ENCODE peak calls at places on chromosomes 6 and 20, in nine cellular contexts. X, Q, C, A, Z, O, T, K and I are unnamed samples.

GRCh38 chr6:111757342-111757741 is 115.9 kb downstream of the FYN start:
- DNase-seq in Z (no peak), O (no peak), X (no peak), C (no peak), T (no peak), K (no peak), A (peak), Q (no peak), I (no peak)

GRCh38 chr20:43983359-43983758 is 68.7 kb downstream of the TOX2 start:
- DNase-seq in K (no peak), C (no peak), Q (peak), A (no peak), X (no peak), O (peak), Z (no peak), T (no peak), I (peak)

GRCh38 chr6:44301106-44301505 is 12.0 kb downstream of the AARS2 start:
- DNase-seq in A (no peak), K (no peak), T (no peak), O (no peak), Z (no peak), Q (no peak), X (no peak), C (no peak), I (no peak)

GRCh38 chr6:28683945-28684538 is 158.4 kb downstream of the GPX5 start:
- DNase-seq in K (no peak), O (no peak), C (no peak), Q (peak), X (peak), Z (peak), A (peak), T (no peak), I (no peak)

GRCh38 chr20:23507346-23507745 is 16.4 kb downstream of the CST8 start:
- DNase-seq in A (no peak), Z (no peak), C (no peak), X (no peak), Q (no peak), T (no peak), K (no peak), O (no peak), I (no peak)

GRCh38 chr20:29313481-29313880 is 1944.0 kb upstream of the DEFB115 start:
- DNase-seq in K (peak), A (no peak), X (no peak), O (no peak), Z (no peak), Q (no peak), T (no peak), C (no peak), I (peak)

GRCh38 chr6:470901-471448 is 79.4 kb downstream of the IRF4 start:
- DNase-seq in K (no peak), T (no peak), Z (no peak), O (no peak), Q (no peak), X (no peak), A (no peak), C (no peak), I (no peak)

GRCh38 chr6:93848011-93848620 is 428.8 kb upstream of the EPHA7 start:
- DNase-seq in O (no peak), K (no peak), T (no peak), Z (no peak), Q (no peak), C (no peak), X (no peak), A (no peak), I (no peak)

GRCh38 chr20:42432931-42433330 is 756.8 kb downstream of the PTPRT start:
- DNase-seq in X (no peak), C (no peak), K (no peak), Q (no peak), Z (no peak), T (no peak), O (no peak), A (no peak), I (no peak)

GRCh38 chr6:30778001-30778400 is 33.7 kb upstream of the IER3 start:
- DNase-seq in Z (no peak), C (no peak), Q (no peak), K (no peak), X (peak), A (no peak), T (no peak), O (no peak), I (no peak)

GRCh38 chr20:59604770-59605665 is 678 bp downstream of the PHACTR3 start:
- DNase-seq in A (no peak), Q (no peak), C (no peak), K (no peak), Z (no peak), T (no peak), O (no peak), X (no peak), I (no peak)

GRCh38 chr6:111013144-111013905 is 31.5 kb downstream of the RPF2 start:
- DNase-seq in K (no peak), Q (no peak), T (no peak), Z (no peak), O (no peak), A (peak), X (no peak), C (no peak), I (no peak)

GRCh38 chr6:162385980-162386379 is 341.6 kb downstream of the PRKN start:
- DNase-seq in Z (no peak), C (no peak), K (no peak), Q (no peak), T (no peak), A (no peak), O (no peak), X (no peak), I (no peak)

GRCh38 chr6:149627672-149628071 is 20.8 kb downstream of the KATNA1 start:
- DNase-seq in C (no peak), K (no peak), O (no peak), Q (no peak), A (no peak), X (no peak), T (no peak), Z (no peak), I (no peak)

GRCh38 chr20:20604357-20604756 is 108.1 kb downstream of the RALGAPA2 start:
- DNase-seq in Q (no peak), O (no peak), T (no peak), A (no peak), C (no peak), Z (no peak), K (no peak), X (no peak), I (no peak)

GRCh38 chr6:44431118-44431725 is 43.7 kb downstream of the CDC5L start:
- DNase-seq in C (peak), K (no peak), A (peak), X (peak), T (no peak), O (no peak), Q (peak), Z (peak), I (no peak)

GRCh38 chr6:105192707-105193465 is 13.1 kb upstream of the POPDC3 start:
- DNase-seq in T (no peak), A (peak), Q (no peak), X (no peak), C (no peak), O (no peak), Z (no peak), K (no peak), I (no peak)

GRCh38 chr6:122610690-122611455 is 668 bp downstream of the PKIB start:
- DNase-seq in C (peak), O (peak), T (peak), Q (peak), K (no peak), X (peak), Z (peak), A (no peak), I (no peak)

GRCh38 chr6:33215281-33215680 is 7.0 kb downstream of the RING1 start:
- DNase-seq in O (peak), A (no peak), Q (no peak), X (no peak), K (no peak), C (no peak), T (no peak), Z (no peak), I (no peak)

GRCh38 chr6:105985098-105985815 is 100.9 kb upstream of the PRDM1 start:
- DNase-seq in X (no peak), O (no peak), A (no peak), T (no peak), Z (no peak), K (no peak), Q (no peak), C (no peak), I (no peak)

GRCh38 chr20:16574656-16575355 is 1.6 kb upstream of the KIF16B start:
- DNase-seq in A (peak), O (peak), C (peak), Q (peak), T (peak), X (peak), K (peak), Z (peak), I (peak)

GRCh38 chr20:16575390-16576140 is 2.3 kb upstream of the KIF16B start:
- DNase-seq in T (no peak), Q (no peak), Z (no peak), A (no peak), O (no peak), X (no peak), K (peak), C (no peak), I (no peak)

GRCh38 chr20:16576219-16576618 is 3.0 kb upstream of the KIF16B start:
- DNase-seq in A (no peak), X (no peak), T (no peak), C (no peak), K (no peak), Q (peak), O (no peak), Z (no peak), I (no peak)

GRCh38 chr20:16571333-16571732 is 1.9 kb downstream of the KIF16B start:
- DNase-seq in Q (no peak), C (no peak), T (no peak), X (peak), O (no peak), A (no peak), K (no peak), Z (no peak), I (no peak)

GRCh38 chr20:16573011-16573965 is at the start of gene KIF16B:
- DNase-seq in Q (peak), T (peak), C (peak), X (peak), O (peak), A (peak), K (peak), Z (peak), I (peak)
- TF ChIP-seq CTCF in Q (no peak), T (no peak), C (no peak), X (peak), O (no peak), A (no peak), K (no peak), Z (no peak), I (no peak)

GRCh38 chr6:148426317-148426977 is 83.8 kb downstream of the SASH1 start:
- DNase-seq in A (no peak), K (no peak), X (no peak), Z (no peak), C (no peak), O (no peak), Q (no peak), T (no peak), I (no peak)
- TF ChIP-seq POLR2A in A (no peak), K (no peak), X (no peak), Z (no peak), C (no peak), O (no peak), Q (no peak), T (no peak), I (no peak)

DNA sequence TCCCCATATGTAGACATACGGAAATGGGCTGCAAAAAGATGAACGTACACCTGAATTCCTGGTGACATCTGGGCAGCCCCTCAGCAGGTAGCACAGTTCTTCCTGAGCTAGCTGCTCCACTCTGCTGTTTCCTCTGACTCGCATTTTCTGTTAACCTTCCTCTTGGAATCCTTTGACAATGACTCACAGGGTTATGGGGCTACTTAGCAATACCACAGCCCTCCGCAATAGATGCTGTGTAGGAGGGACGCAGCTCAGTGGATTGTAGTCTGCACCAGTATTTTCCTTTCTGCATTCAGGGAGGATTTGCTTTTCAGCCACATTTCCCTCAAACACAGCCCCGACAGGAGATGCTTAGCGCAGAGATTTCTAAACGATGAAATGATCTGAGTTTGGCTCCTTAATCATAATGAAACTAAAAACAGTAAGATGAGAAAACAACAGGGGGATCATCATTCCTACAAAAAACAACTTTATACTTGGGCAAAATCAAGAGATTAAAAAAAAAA is 12.4 kb downstream of the BACH2 start:
- DNase-seq in Q (peak), Z (peak), T (no peak), O (no peak), K (no peak), X (no peak), A (peak), C (no peak), I (no peak)
- H3K27ac ChIP-seq in Q (peak), Z (peak), T (peak), O (peak), K (peak), X (no peak), A (no peak), C (no peak), I (no peak)

DNA sequence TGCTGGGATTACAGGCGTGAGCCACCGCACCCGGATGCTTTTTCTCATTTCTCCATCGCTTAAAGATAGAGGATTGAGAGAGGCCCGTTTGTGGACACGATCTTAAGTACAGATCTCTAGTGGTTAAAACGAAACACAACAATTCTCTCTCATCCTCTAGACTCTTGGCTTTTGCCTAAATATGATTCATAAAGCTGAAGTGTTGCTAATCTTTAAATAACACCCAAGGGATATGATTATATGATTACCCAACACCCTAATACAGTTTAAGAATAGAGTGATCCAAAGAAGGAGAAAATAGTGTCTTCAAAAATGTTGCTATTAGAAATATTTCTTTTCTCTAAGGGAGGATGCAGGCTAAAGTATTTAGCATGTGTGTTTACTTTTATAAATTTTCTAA is 50.4 kb downstream of the MTHFD1L start:
- DNase-seq in A (no peak), Z (no peak), O (no peak), Q (no peak), T (no peak), C (no peak), X (no peak), K (no peak), I (no peak)
- TF ChIP-seq CTCF in A (no peak), Z (no peak), O (no peak), Q (no peak), T (no peak), C (no peak), X (no peak), K (no peak), I (no peak)

GRCh38 chr6:13314806-13315205 is 13.5 kb downstream of the TBC1D7 start:
- DNase-seq in T (no peak), Z (no peak), O (no peak), K (peak), Q (no peak), X (no peak), A (no peak), C (no peak), I (no peak)
- TF ChIP-seq POLR2A in T (no peak), Z (no peak), O (no peak), K (no peak), Q (no peak), X (no peak), A (no peak), C (no peak), I (no peak)

GRCh38 chr20:62637110-62637509 is 5.2 kb upstream of the SLCO4A1 start:
- DNase-seq in Z (no peak), O (no peak), C (no peak), A (no peak), X (no peak), K (no peak), Q (no peak), T (no peak), I (peak)
- H3K27ac ChIP-seq in Z (no peak), O (no peak), C (no peak), A (no peak), X (no peak), K (no peak), Q (no peak), T (no peak), I (no peak)

DNA sequence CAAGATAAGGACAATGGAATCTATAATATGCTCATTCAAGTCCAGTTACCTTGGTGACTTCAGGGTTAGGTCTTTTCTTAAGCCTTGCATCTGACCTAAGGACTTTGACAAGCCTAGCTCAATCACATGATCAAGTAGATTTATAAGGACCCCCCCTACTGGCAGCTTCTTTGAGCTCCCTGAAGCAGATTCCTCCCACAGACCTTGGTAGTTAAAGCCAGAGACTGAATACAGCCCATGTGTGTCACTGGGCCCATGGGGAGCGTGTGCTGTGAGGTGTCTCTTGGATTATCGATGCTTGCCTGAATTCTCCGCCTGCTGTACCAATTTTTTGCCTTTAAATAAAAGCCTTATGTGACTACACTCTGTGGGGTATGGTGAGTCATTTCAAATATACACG is 372.7 kb upstream of the RGS17 start:
- DNase-seq in Z (peak), K (no peak), Q (peak), C (no peak), X (no peak), O (no peak), T (no peak), A (no peak), I (no peak)
- TF ChIP-seq CTCF in Z (peak), K (no peak), Q (no peak), C (no peak), X (no peak), O (no peak), T (no peak), A (no peak), I (no peak)

GRCh38 chr20:35702824-35703695 is 3.9 kb downstream of the ROMO1 start:
- DNase-seq in O (no peak), Q (no peak), T (no peak), X (no peak), A (no peak), Z (no peak), K (no peak), C (no peak), I (no peak)
- TF ChIP-seq POLR2A in O (no peak), Q (no peak), T (no peak), X (no peak), A (no peak), Z (no peak), K (no peak), C (no peak), I (no peak)

GRCh38 chr6:12296255-12296573 is 6.1 kb downstream of the EDN1 start:
- DNase-seq in X (no peak), T (no peak), Z (no peak), K (no peak), A (peak), Q (peak), O (no peak), C (no peak), I (no peak)
- H3K27ac ChIP-seq in X (no peak), T (peak), Z (no peak), K (no peak), A (peak), Q (peak), O (peak), C (peak), I (no peak)

DNA sequence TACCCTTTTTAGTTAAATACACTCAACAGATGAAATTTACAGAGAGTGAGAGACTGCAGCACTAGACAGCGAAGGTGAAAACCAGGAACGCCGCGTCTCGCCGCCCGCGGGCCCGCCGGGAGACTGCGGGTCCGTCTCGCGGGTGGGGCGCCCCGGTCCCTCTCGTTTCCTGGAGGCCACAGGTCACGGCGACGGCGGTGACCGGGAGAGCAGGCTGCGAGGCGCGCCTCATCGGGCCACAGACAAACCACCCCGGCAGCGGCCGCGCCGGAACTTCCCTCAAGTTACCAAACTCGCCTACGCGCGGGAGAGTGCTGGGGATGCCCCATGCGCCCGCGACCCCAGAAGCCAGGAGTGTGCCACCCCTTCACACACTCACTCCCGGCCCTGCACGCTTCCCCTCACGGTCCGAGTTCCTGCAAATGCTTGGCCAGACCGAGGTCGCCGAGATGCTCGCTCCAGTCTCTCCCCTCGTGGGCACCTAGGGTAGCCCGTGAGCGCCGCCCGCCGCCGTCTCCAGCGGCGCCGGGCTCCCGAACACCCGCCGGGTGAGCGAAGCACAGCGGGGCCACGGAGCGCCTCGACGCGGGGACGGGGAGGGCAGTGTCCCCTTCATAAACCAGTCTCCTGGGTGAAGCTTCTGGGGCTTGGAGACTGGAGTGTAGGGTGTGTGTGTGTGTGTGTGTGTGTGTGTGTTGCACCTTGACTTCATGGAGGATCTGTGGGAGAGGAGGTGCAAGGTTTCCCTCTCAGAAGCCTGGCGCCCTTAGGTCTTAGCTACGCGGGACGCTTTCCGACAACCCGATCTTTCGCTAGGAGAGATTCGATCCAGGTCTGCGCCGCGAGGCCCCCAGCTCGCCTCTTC is 1.4 kb downstream of the BACH2 start:
- DNase-seq in A (peak), Z (no peak), Q (peak), K (no peak), T (peak), X (peak), C (no peak), O (peak), I (peak)
- TF ChIP-seq CTCF in A (peak), Z (no peak), Q (no peak), K (peak), T (peak), X (peak), C (peak), O (no peak), I (peak)